ENCODE peak calls at places on chromosomes 3 and 15, in eight cellular contexts. Z is psoas muscle, E is cardiac fibroblast, C is NCI-H1092 treated with DMSO at 0.1 percent for 48 hours, G is body of pancreas, W is ascending aorta, H is AG09319, F is AG08396. P is an unnamed sample.

GRCh38 chr3:153138267-153139210 is 23.5 kb upstream of the RAP2B start:
- DNase-seq in C (no peak), W (peak; percentile 89), E (peak; percentile 96), F (peak; percentile 70), Z (peak; percentile 25), H (peak; percentile 59), G (peak; percentile 80), P (peak; percentile 97)

GRCh38 chr3:16917256-16917935 is 32.6 kb downstream of the PLCL2 start:
- DNase-seq in W (no peak), C (no peak), F (no peak), H (no peak), E (peak; percentile 62), G (no peak), Z (no peak), P (peak; percentile 30)

GRCh38 chr15:101180620-101181307 is 71.1 kb downstream of the CHSY1 start:
- DNase-seq in G (no peak), C (no peak), H (no peak), Z (no peak), W (peak; percentile 55), F (no peak), E (no peak), P (no peak)

GRCh38 chr15:76084263-76084662 is 24.5 kb downstream of the TMEM266 start:
- DNase-seq in G (no peak), C (no peak), F (no peak), E (no peak), W (no peak), H (no peak), Z (no peak), P (no peak)

GRCh38 chr3:30017882-30018281 is 588.5 kb upstream of the TGFBR2 start:
- DNase-seq in E (no peak), F (no peak), Z (no peak), G (no peak), C (no peak), W (no peak), H (no peak), P (no peak)

GRCh38 chr3:193974147-193974546 is 161.8 kb upstream of the HES1 start:
- DNase-seq in W (no peak), E (no peak), H (no peak), F (no peak), C (no peak), Z (no peak), G (no peak), P (peak; percentile 91)

GRCh38 chr3:42666577-42666998 is 13.1 kb downstream of the ZBTB47 start:
- DNase-seq in W (peak; percentile 68), G (no peak), F (no peak), Z (peak; percentile 35), E (no peak), C (no peak), H (no peak), P (no peak)

GRCh38 chr3:116000315-116000714 is 377.0 kb downstream of the GAP43 start:
- DNase-seq in F (peak; percentile 39), W (no peak), H (peak; percentile 23), C (no peak), G (no peak), E (peak; percentile 97), Z (no peak), P (peak; percentile 96)

GRCh38 chr15:75356006-75356405 is 9.2 kb downstream of the NEIL1 start:
- DNase-seq in E (no peak), W (no peak), Z (no peak), F (no peak), C (no peak), G (no peak), H (no peak), P (no peak)

GRCh38 chr3:53618946-53619345 is 124.5 kb downstream of the CACNA1D start:
- DNase-seq in E (no peak), G (no peak), Z (no peak), C (no peak), H (no peak), F (no peak), W (no peak), P (no peak)

P was measured in Daoy.